ENCODE peak calls at places on chromosomes 13 and 19, in nine cellular contexts. J is BJ; A is fibroblast of pulmonary artery; D is stimulated activated CD4-positive, alpha-beta T cell treated with anti-CD3 and anti-CD28 coated beads, Interleukin-4, amount 100 ng/mL, for 24 hours; B is mesothelial cell of epicardium; Z is tibial artery; I is RPMI7951; F is posterior cingulate gyrus; G is heart right ventricle. T is an unnamed sample.
A peak's percentile ranks its signal among the peaks of the same experiment; 100 is the strongest.

GRCh38 chr19:41298327-41298964 is 11.5 kb upstream of the CCDC97 start:
- DNase-seq in J (peak; percentile 69), A (peak; percentile 74), D (peak; percentile 44), B (no peak), Z (peak; percentile 87), I (peak; percentile 86), F (no peak), G (peak; percentile 81), T (no peak)

GRCh38 chr13:69092615-69093322 is 1014.9 kb upstream of the ATXN8OS start:
- DNase-seq in J (no peak), A (no peak), D (no peak), B (no peak), Z (no peak), I (no peak), F (no peak), G (no peak), T (no peak)

GRCh38 chr13:86731987-86732386 is 932.8 kb upstream of the SLITRK6 start:
- DNase-seq in J (no peak), A (no peak), D (no peak), B (no peak), Z (no peak), I (no peak), F (no peak), G (no peak), T (no peak)

GRCh38 chr19:33214621-33215020 is 11.0 kb downstream of the SLC7A10 start:
- DNase-seq in J (no peak), A (peak; percentile 42), D (no peak), B (no peak), Z (no peak), I (peak; percentile 21), F (no peak), G (no peak), T (no peak)

GRCh38 chr13:48773531-48774275 is 120.0 kb downstream of the CYSLTR2 start:
- DNase-seq in J (no peak), A (no peak), D (no peak), B (no peak), Z (no peak), I (no peak), F (no peak), G (no peak), T (no peak)

GRCh38 chr13:27131906-27132305 is 39.7 kb downstream of the USP12 start:
- DNase-seq in J (no peak), A (no peak), D (no peak), B (no peak), Z (no peak), I (no peak), F (no peak), G (no peak), T (no peak)

GRCh38 chr19:1725100-1726064 is 27.9 kb upstream of the ONECUT3 start:
- DNase-seq in J (no peak), A (peak; percentile 52), D (peak; percentile 33), B (peak; percentile 55), Z (no peak), I (peak; percentile 55), F (peak; percentile 80), G (peak; percentile 60), T (no peak)

GRCh38 chr13:114166381-114167131 is 12.5 kb upstream of the CFAP97D2 start:
- DNase-seq in J (no peak), A (no peak), D (no peak), B (peak; percentile 28), Z (peak; percentile 77), I (peak; percentile 10), F (peak; percentile 84), G (peak; percentile 72), T (no peak)

GRCh38 chr13:57673197-57673596 is 41.7 kb downstream of the PCDH17 start:
- DNase-seq in J (no peak), A (no peak), D (no peak), B (no peak), Z (no peak), I (no peak), F (no peak), G (no peak), T (no peak)

GRCh38 chr19:29645911-29646310 is 19.4 kb upstream of the PLEKHF1 start:
- DNase-seq in J (no peak), A (peak; percentile 83), D (no peak), B (no peak), Z (no peak), I (peak; percentile 94), F (no peak), G (peak; percentile 64), T (no peak)